ENCODE peak calls at places on chromosomes 1 and 21, in five cellular contexts. S, M, X, G and E are unnamed samples.
A peak's percentile ranks its signal among the peaks of the same experiment; 100 is the strongest.

GRCh38 chr1:93616996-93617669 is 64.5 kb downstream of the BCAR3 start:
- DNase-seq in G (no peak), M (no peak), S (no peak), X (peak; percentile 59), E (no peak)

GRCh38 chr1:192807968-192808587 is 761 bp upstream of the RGS2 start:
- DNase-seq in S (no peak), M (peak; percentile 78), G (no peak), X (peak; percentile 74), E (no peak)

GRCh38 chr1:51000651-51001050 is 30.6 kb downstream of the CDKN2C start:
- DNase-seq in S (no peak), X (no peak), M (no peak), G (no peak), E (no peak)

GRCh38 chr1:7493711-7494110 is 277.4 kb upstream of the VAMP3 start:
- DNase-seq in G (no peak), S (no peak), X (no peak), M (no peak), E (no peak)

GRCh38 chr1:55425310-55425930 is 210.3 kb upstream of the USP24 start:
- DNase-seq in M (no peak), G (no peak), S (no peak), X (no peak), E (no peak)

GRCh38 chr1:168932539-168932938 is 174.0 kb upstream of the ATP1B1 start:
- DNase-seq in X (peak; percentile 40), M (peak; percentile 61), S (no peak), G (no peak), E (no peak)

GRCh38 chr1:53313556-53313955 is 14.3 kb downstream of the LRP8 start:
- DNase-seq in G (no peak), M (no peak), X (no peak), S (no peak), E (no peak)

GRCh38 chr1:118913818-118914217 is 74.3 kb downstream of the TBX15 start:
- DNase-seq in G (no peak), S (no peak), X (no peak), M (no peak), E (no peak)

GRCh38 chr1:32811265-32811664 is 5.9 kb downstream of the YARS1 start:
- DNase-seq in X (no peak), G (no peak), S (no peak), M (no peak), E (no peak)

GRCh38 chr1:97252076-97252475 is 530.5 kb downstream of the PTBP2 start:
- DNase-seq in S (no peak), G (no peak), M (peak; percentile 93), X (peak; percentile 92), E (no peak)

GRCh38 chr21:27466175-27466574 is 499.3 kb upstream of the ADAMTS5 start:
- DNase-seq in S (no peak), G (no peak), M (no peak), X (peak; percentile 8), E (no peak)

GRCh38 chr1:34013958-34014737 is 150.3 kb downstream of the HMGB4 start:
- DNase-seq in M (peak; percentile 33), S (no peak), G (no peak), X (peak; percentile 6), E (no peak)

GRCh38 chr1:64745181-64745985 is 508 bp downstream of the RAVER2 start:
- DNase-seq in X (peak; percentile 56), G (peak; percentile 80), S (no peak), M (peak; percentile 46), E (peak; percentile 54)

GRCh38 chr1:206000641-206001339 is 2.4 kb downstream of the RAB7B start:
- DNase-seq in S (no peak), M (peak; percentile 74), G (no peak), X (peak; percentile 36), E (no peak)

GRCh38 chr1:164625004-164625617 is 66.1 kb downstream of the PBX1 start:
- DNase-seq in S (no peak), X (no peak), G (no peak), M (no peak), E (no peak)

GRCh38 chr1:155192346-155193274 is 15.1 kb downstream of the THBS3 start:
- DNase-seq in G (no peak), M (no peak), X (no peak), S (peak; percentile 81), E (no peak)

GRCh38 chr1:150763018-150763417 is 2.6 kb downstream of the CTSS start:
- DNase-seq in M (no peak), G (no peak), X (no peak), S (no peak), E (no peak)

GRCh38 chr1:150763631-150764223 is 1.9 kb downstream of the CTSS start:
- DNase-seq in X (no peak), M (no peak), G (no peak), S (no peak), E (no peak)

GRCh38 chr1:150765229-150765976 is at the start of gene CTSS:
- DNase-seq in G (no peak), X (no peak), S (no peak), M (peak; percentile 25), E (no peak)

GRCh38 chr1:150762559-150762958 is 3.0 kb downstream of the CTSS start:
- DNase-seq in X (no peak), M (no peak), G (no peak), S (no peak), E (no peak)

GRCh38 chr1:150764617-150765090 is 924 bp downstream of the CTSS start:
- DNase-seq in G (no peak), M (peak; percentile 80), S (no peak), X (peak; percentile 66), E (no peak)
- H3K4me3 ChIP-seq in G (peak overlapping the region; percentile 48), M (no peak overlapping the region), S (peak overlapping the region; percentile 59), X (no peak overlapping the region), E (no peak overlapping the region)

GRCh38 chr1:28085129-28085528 is 3.3 kb downstream of the EYA3 start:
- DNase-seq in S (no peak), X (no peak), G (no peak), M (no peak), E (no peak)

GRCh38 chr1:28091043-28091781 is 2.8 kb upstream of the EYA3 start:
- DNase-seq in X (peak; percentile 80), G (peak; percentile 84), M (peak; percentile 73), S (peak; percentile 67), E (no peak)

GRCh38 chr1:28086651-28087050 is 1.8 kb downstream of the EYA3 start:
- DNase-seq in G (no peak), S (no peak), X (no peak), M (no peak), E (no peak)

DNA sequence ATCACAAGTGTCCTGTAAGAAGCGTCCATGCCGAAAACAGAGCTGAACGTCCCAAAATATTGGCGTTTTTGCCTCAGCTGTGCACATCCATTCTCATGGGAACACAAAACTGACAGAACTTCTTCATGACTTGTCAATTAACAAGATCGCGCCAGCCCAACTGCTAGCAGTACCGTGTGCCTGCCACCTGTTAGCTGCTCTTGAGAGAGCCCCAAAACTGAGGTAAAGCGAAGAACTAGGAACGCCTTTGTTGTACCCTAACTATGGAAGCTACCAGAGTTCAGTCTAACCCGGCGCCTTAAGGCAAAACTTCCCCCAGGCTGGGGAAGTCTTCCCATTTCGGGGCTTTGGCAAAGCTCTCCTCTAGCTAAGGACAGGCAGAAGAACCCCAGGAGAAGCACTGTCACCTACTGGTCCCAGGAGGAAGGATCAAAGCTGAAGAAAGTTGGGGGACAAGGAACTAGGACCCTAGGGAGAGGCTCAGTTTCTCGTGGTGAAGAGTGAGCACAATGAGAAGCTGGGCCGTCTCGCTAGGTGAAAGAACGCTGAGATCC is 719 bp downstream of the EYA3 start:
- DNase-seq in S (no peak), X (no peak), G (no peak), M (peak; percentile 21), E (no peak)
- TF ChIP-seq CTCF in S (no peak), X (no peak), G (no peak), M (no peak), E (peak; percentile 34)

GRCh38 chr1:245831518-245831917 is 675.6 kb downstream of the SMYD3 start:
- DNase-seq in M (no peak), G (no peak), X (no peak), S (no peak), E (no peak)
- H3K4me3 ChIP-seq in M (no peak overlapping the region), G (no peak overlapping the region), X (no peak overlapping the region), S (no peak overlapping the region), E (no peak overlapping the region)

DNA sequence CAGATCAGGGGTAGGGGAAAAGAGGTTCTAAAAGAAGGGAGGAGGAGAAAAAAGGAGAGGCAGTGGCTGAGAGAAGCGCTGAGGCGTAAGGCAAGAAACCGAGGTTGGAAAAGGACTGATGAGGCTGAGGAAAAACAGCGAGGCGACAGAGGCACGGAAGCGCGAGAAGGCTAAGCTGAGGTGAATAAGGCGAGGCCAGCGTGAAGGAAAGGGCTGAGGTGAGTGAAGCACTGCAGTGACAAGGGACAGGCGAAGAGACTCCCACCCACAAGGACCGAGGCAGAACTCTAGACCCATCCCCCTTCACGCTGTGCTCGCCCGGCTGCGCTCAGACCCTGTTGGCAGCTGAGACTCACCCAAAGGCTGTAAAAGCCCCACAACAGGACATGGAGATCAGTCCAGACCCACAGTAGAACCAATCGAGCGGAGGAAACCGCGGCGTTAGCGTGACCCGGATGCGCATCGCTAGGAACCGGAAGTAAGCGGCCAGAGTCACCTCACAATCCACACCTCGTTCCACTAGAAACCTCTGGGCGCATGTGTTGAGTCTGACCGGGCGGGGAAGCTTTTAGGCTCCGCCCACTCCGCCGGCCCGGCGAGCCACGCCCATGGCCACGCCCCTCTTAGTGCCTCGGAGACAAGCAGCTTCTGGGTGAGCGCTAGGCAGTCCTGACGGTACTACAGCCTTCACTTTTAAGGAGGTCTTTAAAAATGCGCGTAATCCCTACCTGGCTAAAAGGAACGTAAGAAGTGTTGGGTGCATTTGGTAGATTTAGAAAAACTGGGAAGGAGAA is at the start of gene EYA3:
- DNase-seq in X (peak; percentile 99), G (peak; percentile 99), S (peak; percentile 98), M (peak; percentile 97), E (peak; percentile 95)
- TF ChIP-seq CTCF in X (no peak), G (peak; percentile 55), S (peak; percentile 7), M (no peak), E (peak; percentile 5)

DNA sequence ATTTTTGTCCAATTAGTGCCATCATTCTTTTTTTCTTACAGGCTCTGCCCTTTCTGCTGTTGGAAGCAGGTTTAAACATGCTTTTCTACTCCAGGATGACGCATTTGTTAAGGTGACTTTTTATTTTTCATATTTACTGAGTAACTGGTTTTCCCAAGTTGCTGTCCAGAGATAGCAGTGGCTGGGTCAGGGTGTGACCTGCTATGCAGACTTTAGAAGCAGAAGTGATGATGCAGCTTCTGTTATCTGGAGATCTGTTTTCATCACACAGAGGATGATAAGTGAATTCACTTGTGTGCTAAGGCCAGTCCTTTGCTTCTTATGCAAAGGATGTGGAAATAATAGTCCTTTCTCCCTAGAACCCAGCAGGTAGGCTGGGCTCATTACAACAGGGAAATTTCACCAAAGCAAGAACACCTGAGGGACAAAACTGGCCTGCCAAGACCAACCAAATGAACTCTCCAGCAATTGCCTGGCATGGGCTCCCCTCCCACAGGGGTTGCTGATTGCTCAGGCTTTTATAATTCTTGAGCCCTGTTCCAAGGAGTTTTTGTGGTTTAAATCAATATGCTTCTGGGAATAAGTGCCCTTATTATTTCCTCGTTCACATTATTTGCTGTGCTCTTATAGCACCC is 97.8 kb upstream of the LPGAT1 start:
- DNase-seq in M (no peak), X (no peak), S (no peak), G (no peak), E (no peak)
- H3K4me3 ChIP-seq in M (no peak overlapping the region), X (no peak overlapping the region), S (no peak overlapping the region), G (no peak overlapping the region), E (no peak overlapping the region)